ENCODE peak calls at places on chromosomes 13 and 19, in five cellular contexts. One of them, this sample, is unnamed.

GRCh38 chr13:51841732-51842131 is 3.2 kb downstream of the TMEM272 start:
- DNase-seq in IMR-90: no peak
- DNase-seq in neuronal stem cell: no peak
- DNase-seq in H1: no peak
- DNase-seq in trophoblast cell: no peak
- DNase-seq in this sample: no peak

GRCh38 chr13:79295906-79296564 is 110.0 kb downstream of the RBM26 start:
- DNase-seq in IMR-90: peak; percentile 11
- DNase-seq in neuronal stem cell: no peak
- DNase-seq in H1: no peak
- DNase-seq in trophoblast cell: no peak
- DNase-seq in this sample: no peak

GRCh38 chr13:39364797-39365468 is 238.1 kb downstream of the LHFPL6 start:
- DNase-seq in IMR-90: peak; percentile 48
- DNase-seq in neuronal stem cell: no peak
- DNase-seq in H1: no peak
- DNase-seq in trophoblast cell: peak; percentile 57
- DNase-seq in this sample: peak; percentile 37

GRCh38 chr19:10637894-10638293 is 12.5 kb downstream of the SLC44A2 start:
- DNase-seq in IMR-90: no peak
- DNase-seq in neuronal stem cell: no peak
- DNase-seq in H1: no peak
- DNase-seq in trophoblast cell: no peak
- DNase-seq in this sample: no peak

GRCh38 chr19:38265213-38265861 is 964 bp downstream of the SPINT2 start:
- DNase-seq in IMR-90: no peak
- DNase-seq in neuronal stem cell: no peak
- DNase-seq in H1: no peak
- DNase-seq in trophoblast cell: peak; percentile 42
- DNase-seq in this sample: no peak

GRCh38 chr19:43752287-43752875 is 2.4 kb downstream of the SMG9 start:
- DNase-seq in IMR-90: no peak
- DNase-seq in neuronal stem cell: no peak
- DNase-seq in H1: no peak
- DNase-seq in trophoblast cell: no peak
- DNase-seq in this sample: peak; percentile 19

GRCh38 chr19:47240996-47241918 is 10.3 kb upstream of the BBC3 start:
- DNase-seq in IMR-90: peak; percentile 79
- DNase-seq in neuronal stem cell: no peak
- DNase-seq in H1: peak; percentile 86
- DNase-seq in trophoblast cell: peak; percentile 87
- DNase-seq in this sample: peak; percentile 87

GRCh38 chr13:29676941-29677452 is 81.5 kb upstream of the SLC7A1 start:
- DNase-seq in IMR-90: peak; percentile 2
- DNase-seq in neuronal stem cell: no peak
- DNase-seq in H1: no peak
- DNase-seq in trophoblast cell: no peak
- DNase-seq in this sample: no peak

GRCh38 chr13:77028202-77028601 is 1.2 kb upstream of the FBXL3 start:
- DNase-seq in IMR-90: no peak
- DNase-seq in neuronal stem cell: no peak
- DNase-seq in H1: no peak
- DNase-seq in trophoblast cell: no peak
- DNase-seq in this sample: peak; percentile 28

GRCh38 chr13:49855930-49856329 is 63.4 kb upstream of the KPNA3 start:
- DNase-seq in IMR-90: no peak
- DNase-seq in neuronal stem cell: no peak
- DNase-seq in H1: no peak
- DNase-seq in trophoblast cell: no peak
- DNase-seq in this sample: no peak

GRCh38 chr13:99922631-99923404 is 48.7 kb downstream of the ZIC5 start:
- DNase-seq in IMR-90: no peak
- DNase-seq in neuronal stem cell: no peak
- DNase-seq in H1: no peak
- DNase-seq in trophoblast cell: no peak
- DNase-seq in this sample: no peak

GRCh38 chr19:10780368-10780767 is 55.6 kb downstream of the TMED1 start:
- DNase-seq in IMR-90: peak; percentile 54
- DNase-seq in neuronal stem cell: no peak
- DNase-seq in H1: no peak
- DNase-seq in trophoblast cell: peak; percentile 50
- DNase-seq in this sample: peak; percentile 93

GRCh38 chr13:96982672-96983071 is 11.6 kb downstream of the OXGR1 start:
- DNase-seq in IMR-90: no peak
- DNase-seq in neuronal stem cell: no peak
- DNase-seq in H1: no peak
- DNase-seq in trophoblast cell: peak; percentile 24
- DNase-seq in this sample: no peak

GRCh38 chr19:423691-424466 is 14.9 kb upstream of the C2CD4C start:
- DNase-seq in IMR-90: no peak
- DNase-seq in neuronal stem cell: no peak
- DNase-seq in H1: no peak
- DNase-seq in trophoblast cell: no peak
- DNase-seq in this sample: no peak

GRCh38 chr19:31372245-31372781 is 23.1 kb upstream of the TSHZ3 start:
- DNase-seq in IMR-90: no peak
- DNase-seq in neuronal stem cell: no peak
- DNase-seq in H1: no peak
- DNase-seq in trophoblast cell: no peak
- DNase-seq in this sample: no peak

GRCh38 chr13:42173789-42174343 is 98.1 kb upstream of the AKAP11 start:
- DNase-seq in IMR-90: peak; percentile 18
- DNase-seq in neuronal stem cell: no peak
- DNase-seq in H1: no peak
- DNase-seq in trophoblast cell: no peak
- DNase-seq in this sample: peak; percentile 51

GRCh38 chr13:46184277-46184699 is 2.3 kb upstream of the LCP1 start:
- DNase-seq in IMR-90: no peak
- DNase-seq in neuronal stem cell: no peak
- DNase-seq in H1: peak; percentile 75
- DNase-seq in trophoblast cell: peak; percentile 58
- DNase-seq in this sample: no peak

GRCh38 chr19:39078436-39079200 is 5.5 kb upstream of the ACP7 start:
- DNase-seq in IMR-90: peak; percentile 97
- DNase-seq in neuronal stem cell: no peak
- DNase-seq in H1: no peak
- DNase-seq in trophoblast cell: peak; percentile 90
- DNase-seq in this sample: peak; percentile 85

GRCh38 chr13:98273824-98274786 is 97.0 kb upstream of the RNF113B start:
- DNase-seq in IMR-90: peak; percentile 40
- DNase-seq in neuronal stem cell: no peak
- DNase-seq in H1: no peak
- DNase-seq in trophoblast cell: no peak
- DNase-seq in this sample: peak; percentile 70

GRCh38 chr13:113148407-113148806 is 10.0 kb upstream of the PROZ start:
- DNase-seq in IMR-90: no peak
- DNase-seq in neuronal stem cell: no peak
- DNase-seq in H1: no peak
- DNase-seq in trophoblast cell: no peak
- DNase-seq in this sample: no peak

GRCh38 chr13:22114630-22115311 is 443.9 kb downstream of the FGF9 start:
- DNase-seq in IMR-90: peak; percentile 78
- DNase-seq in neuronal stem cell: no peak
- DNase-seq in H1: no peak
- DNase-seq in trophoblast cell: peak; percentile 48
- DNase-seq in this sample: peak; percentile 44

GRCh38 chr13:97359181-97360057 is 74.5 kb upstream of the RAP2A start:
- DNase-seq in IMR-90: peak; percentile 92
- DNase-seq in neuronal stem cell: peak; percentile 68
- DNase-seq in H1: no peak
- DNase-seq in trophoblast cell: peak; percentile 94
- DNase-seq in this sample: peak; percentile 93

GRCh38 chr13:44516771-44517170 is 59.4 kb downstream of the TSC22D1 start:
- DNase-seq in IMR-90: no peak
- DNase-seq in neuronal stem cell: no peak
- DNase-seq in H1: no peak
- DNase-seq in trophoblast cell: no peak
- DNase-seq in this sample: no peak

GRCh38 chr13:93259527-93260080 is 33.0 kb downstream of the GPC6 start:
- DNase-seq in IMR-90: peak; percentile 15
- DNase-seq in neuronal stem cell: no peak
- DNase-seq in H1: no peak
- DNase-seq in trophoblast cell: no peak
- DNase-seq in this sample: no peak

GRCh38 chr19:36089847-36090246 is 21.1 kb upstream of the OVOL3 start:
- DNase-seq in IMR-90: no peak
- DNase-seq in neuronal stem cell: no peak
- DNase-seq in H1: no peak
- DNase-seq in trophoblast cell: peak; percentile 43
- DNase-seq in this sample: no peak
- H4K91ac ChIP-seq in IMR-90: no peak overlapping the region
- H4K91ac ChIP-seq in neuronal stem cell: no peak overlapping the region
- H4K91ac ChIP-seq in H1: no peak overlapping the region
- H4K91ac ChIP-seq in trophoblast cell: no peak overlapping the region
- H4K91ac ChIP-seq in this sample: no peak overlapping the region

GRCh38 chr13:108215428-108215827 is at the start of gene LIG4:
- DNase-seq in IMR-90: peak; percentile 92
- DNase-seq in neuronal stem cell: peak; percentile 89
- DNase-seq in H1: peak; percentile 89
- DNase-seq in trophoblast cell: peak; percentile 89
- DNase-seq in this sample: peak; percentile 92
- H3K4me3 ChIP-seq in IMR-90: peak within 1 kb of the TSS; percentile 46
- H3K4me3 ChIP-seq in neuronal stem cell: peak within 1 kb of the TSS; percentile 47
- H3K4me3 ChIP-seq in H1: peak within 1 kb of the TSS; percentile 61
- H3K4me3 ChIP-seq in trophoblast cell: peak within 1 kb of the TSS; percentile 83
- H3K4me3 ChIP-seq in this sample: peak within 1 kb of the TSS; percentile 81

DNA sequence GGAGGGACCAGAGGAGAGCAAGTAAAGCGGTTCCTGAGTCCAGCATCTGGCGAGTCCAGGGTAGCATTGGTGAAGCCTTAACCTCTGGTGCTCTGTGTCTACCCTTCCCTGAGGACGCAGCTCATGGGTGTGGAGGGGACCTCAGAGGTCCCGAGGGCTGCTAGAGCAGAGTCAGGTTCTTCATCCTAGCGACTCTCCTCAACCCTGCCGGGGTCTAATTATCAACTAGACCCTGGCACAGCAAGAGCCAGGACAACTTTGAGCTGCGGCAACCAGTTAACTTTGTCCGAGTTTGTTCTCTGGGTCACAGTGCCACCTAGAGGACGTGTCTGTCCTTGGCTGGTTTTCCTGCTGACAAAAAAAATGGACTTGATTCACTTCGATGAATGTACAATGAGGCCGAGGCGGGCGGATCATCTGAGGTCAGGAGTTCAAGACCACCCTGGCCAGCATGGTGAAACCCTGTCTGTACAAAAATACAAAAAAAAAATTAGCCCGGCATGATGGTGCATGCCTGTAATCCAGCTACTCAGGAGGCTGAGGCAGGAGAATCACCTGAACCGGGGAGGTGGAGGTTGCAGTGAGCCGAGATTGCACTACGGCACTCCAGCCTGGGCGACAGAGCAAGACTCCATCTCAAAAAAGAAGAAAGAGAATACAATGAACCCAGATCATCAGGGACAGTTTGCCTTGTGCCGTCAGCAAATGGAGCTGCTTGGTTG is 24.9 kb downstream of the TSSK6 start:
- DNase-seq in IMR-90: peak; percentile 82
- DNase-seq in neuronal stem cell: peak; percentile 85
- DNase-seq in H1: peak; percentile 87
- DNase-seq in trophoblast cell: peak; percentile 93
- DNase-seq in this sample: peak; percentile 85
- H4K91ac ChIP-seq in IMR-90: peak overlapping the region; percentile 84
- H4K91ac ChIP-seq in neuronal stem cell: no peak overlapping the region
- H4K91ac ChIP-seq in H1: no peak overlapping the region
- H4K91ac ChIP-seq in trophoblast cell: peak overlapping the region; percentile 28
- H4K91ac ChIP-seq in this sample: peak overlapping the region; percentile 65

DNA sequence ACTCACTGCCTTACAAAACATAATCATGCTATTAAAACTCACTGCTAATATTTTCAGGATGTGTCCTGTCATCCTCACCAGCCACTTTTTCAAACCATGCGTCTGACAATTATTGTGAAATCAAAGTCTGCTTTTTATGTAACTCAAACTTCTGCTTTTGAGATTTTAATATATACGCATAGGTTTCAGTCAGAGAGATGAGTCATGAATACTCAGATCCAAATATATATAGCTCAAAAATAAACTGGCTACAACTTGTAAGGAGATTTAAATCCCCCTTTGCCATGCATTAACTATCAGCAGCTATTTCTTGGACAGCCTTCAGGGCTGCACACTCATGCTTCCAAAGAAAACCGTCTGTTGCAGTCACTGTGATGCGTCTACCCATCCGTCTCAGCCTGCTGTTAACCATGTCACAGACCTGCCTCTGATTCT is 34.0 kb upstream of the SGCG start:
- DNase-seq in IMR-90: peak; percentile 24
- DNase-seq in neuronal stem cell: no peak
- DNase-seq in H1: no peak
- DNase-seq in trophoblast cell: peak; percentile 46
- DNase-seq in this sample: no peak
- H3K4me3 ChIP-seq in IMR-90: no peak overlapping the region
- H3K4me3 ChIP-seq in neuronal stem cell: no peak overlapping the region
- H3K4me3 ChIP-seq in H1: no peak overlapping the region
- H3K4me3 ChIP-seq in trophoblast cell: no peak overlapping the region
- H3K4me3 ChIP-seq in this sample: no peak overlapping the region

This sample was measured in mesenchymal stem cell.